ENCODE peak calls at places on chromosomes 7 and 10, in four cellular contexts. Q, S, N and E are unnamed samples.
A peak's percentile ranks its signal among the peaks of the same experiment; 100 is the strongest.

GRCh38 chr7:41029072-41029492 is 673.8 kb downstream of the INHBA start:
- DNase-seq in Q (peak; percentile 99), S (no peak), N (no peak), E (peak; percentile 98)

GRCh38 chr7:157006205-157006747 is 4.2 kb downstream of the MNX1 start:
- DNase-seq in Q (no peak), S (no peak), N (no peak), E (no peak)

GRCh38 chr7:155795951-155796350 is 16.3 kb downstream of the SHH start:
- DNase-seq in Q (no peak), S (peak; percentile 38), N (no peak), E (no peak)

GRCh38 chr10:90443342-90443741 is 414.5 kb downstream of the HTR7 start:
- DNase-seq in Q (no peak), S (no peak), N (no peak), E (no peak)

GRCh38 chr10:74047871-74048270 is 50.0 kb downstream of the VCL start:
- DNase-seq in Q (peak; percentile 56), S (no peak), N (no peak), E (no peak)

GRCh38 chr10:124125305-124126116 is 32.1 kb upstream of the CHST15 start:
- DNase-seq in Q (peak; percentile 81), S (no peak), N (no peak), E (no peak)

GRCh38 chr7:128410092-128410665 is 397 bp upstream of the IMPDH1 start:
- DNase-seq in Q (peak; percentile 87), S (peak; percentile 77), N (peak; percentile 68), E (peak; percentile 87)

GRCh38 chr10:93280121-93280698 is 201.9 kb downstream of the MYOF start:
- DNase-seq in Q (no peak), S (no peak), N (no peak), E (no peak)

GRCh38 chr7:91630581-91631370 is 249.7 kb downstream of the MTERF1 start:
- DNase-seq in Q (no peak), S (no peak), N (no peak), E (no peak)

GRCh38 chr7:94095359-94096009 is 91.3 kb upstream of the BET1 start:
- DNase-seq in Q (no peak), S (no peak), N (no peak), E (no peak)

GRCh38 chr7:113710310-113711106 is 208.3 kb downstream of the PPP1R3A start:
- DNase-seq in Q (peak; percentile 84), S (no peak), N (no peak), E (peak; percentile 86)

GRCh38 chr10:129771024-129771423 is 193.1 kb downstream of the EBF3 start:
- DNase-seq in Q (no peak), S (peak; percentile 36), N (peak; percentile 44), E (no peak)

GRCh38 chr10:815338-816104 is 116.0 kb downstream of the LARP4B start:
- DNase-seq in Q (no peak), S (no peak), N (no peak), E (no peak)
- TF ChIP-seq CTCF in Q (no peak), S (no peak), N (no peak), E (peak; percentile 18)

DNA sequence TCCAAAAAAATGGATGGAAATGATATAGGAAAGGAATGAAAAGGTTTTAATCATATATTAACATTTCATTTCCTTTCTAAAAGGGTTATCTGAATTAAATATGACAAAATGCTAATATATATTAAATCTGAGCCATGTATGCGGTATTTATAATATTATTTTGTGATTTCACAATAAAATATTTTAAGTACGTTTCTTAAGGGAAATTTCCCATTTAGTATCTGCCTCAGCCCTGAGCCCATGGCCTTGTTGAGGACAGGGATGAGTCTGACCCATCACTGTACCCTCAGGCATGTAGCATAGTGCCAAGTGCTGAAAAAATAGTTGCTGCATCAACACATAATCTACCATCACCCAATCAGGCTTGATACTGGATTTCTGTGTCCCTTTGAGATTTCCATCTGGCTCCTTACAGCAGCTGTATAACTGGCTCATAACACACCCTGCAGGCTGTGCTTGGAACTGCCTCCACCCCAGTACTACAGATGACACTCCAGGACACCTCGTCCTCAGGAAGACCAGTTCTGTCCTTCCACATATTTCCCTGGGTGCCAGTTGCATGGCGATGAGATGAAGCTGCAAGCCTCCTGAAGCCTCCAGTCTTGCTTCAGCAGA is 59.4 kb upstream of the ASAH2 start:
- DNase-seq in Q (no peak), S (no peak), N (no peak), E (no peak)
- TF ChIP-seq CTCF in Q (peak; percentile 26), S (peak; percentile 41), N (peak; percentile 38), E (peak; percentile 33)

GRCh38 chr10:67308912-67309311 is 383.1 kb downstream of the LRRTM3 start:
- DNase-seq in Q (no peak), S (no peak), N (no peak), E (no peak)

GRCh38 chr10:67302701-67303100 is 376.9 kb downstream of the LRRTM3 start:
- DNase-seq in Q (no peak), S (no peak), N (no peak), E (no peak)

GRCh38 chr10:67306588-67307205 is 380.9 kb downstream of the LRRTM3 start:
- DNase-seq in Q (peak; percentile 2), S (no peak), N (no peak), E (peak; percentile 16)
- TF ChIP-seq CTCF in Q (peak; percentile 3), S (peak; percentile 37), N (peak; percentile 52), E (peak; percentile 44)

DNA sequence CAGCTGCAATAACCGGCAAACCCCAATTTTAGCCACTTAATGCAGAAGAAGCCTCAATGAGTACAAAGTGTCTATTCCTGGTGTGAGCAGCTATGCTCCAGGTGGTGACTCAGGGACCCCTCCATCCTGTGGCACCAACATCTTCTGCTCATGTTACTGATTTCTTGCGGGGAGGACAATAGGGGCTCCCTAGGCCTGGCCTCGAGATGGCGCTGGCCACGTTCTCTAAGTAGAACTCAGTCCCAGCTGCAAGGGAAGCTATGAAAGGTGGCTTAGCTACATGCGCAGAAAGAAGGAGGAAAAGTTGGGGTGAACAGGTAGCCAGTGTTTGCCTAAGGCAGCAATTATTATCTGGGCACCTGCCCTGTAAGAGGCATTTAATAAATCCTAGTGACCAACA is 6.6 kb downstream of the GJD4 start:
- DNase-seq in Q (no peak), S (no peak), N (no peak), E (no peak)
- TF ChIP-seq CTCF in Q (no peak), S (no peak), N (no peak), E (no peak)

GRCh38 chr10:28823501-28824075 is 146.3 kb downstream of the BAMBI start:
- DNase-seq in Q (no peak), S (no peak), N (no peak), E (no peak)
- TF ChIP-seq CTCF in Q (no peak), S (no peak), N (no peak), E (no peak)

GRCh38 chr10:132939378-132939955 is 2.9 kb downstream of the CFAP46 start:
- DNase-seq in Q (no peak), S (peak; percentile 37), N (peak; percentile 41), E (no peak)

GRCh38 chr10:132939957-132940790 is 2.2 kb downstream of the CFAP46 start:
- DNase-seq in Q (peak; percentile 42), S (peak; percentile 70), N (peak; percentile 62), E (peak; percentile 28)

GRCh38 chr10:132937861-132938260 is 4.5 kb downstream of the CFAP46 start:
- DNase-seq in Q (no peak), S (peak; percentile 42), N (no peak), E (no peak)

GRCh38 chr10:132940791-132941465 is 1.4 kb downstream of the CFAP46 start:
- DNase-seq in Q (no peak), S (peak; percentile 39), N (peak; percentile 46), E (no peak)

DNA sequence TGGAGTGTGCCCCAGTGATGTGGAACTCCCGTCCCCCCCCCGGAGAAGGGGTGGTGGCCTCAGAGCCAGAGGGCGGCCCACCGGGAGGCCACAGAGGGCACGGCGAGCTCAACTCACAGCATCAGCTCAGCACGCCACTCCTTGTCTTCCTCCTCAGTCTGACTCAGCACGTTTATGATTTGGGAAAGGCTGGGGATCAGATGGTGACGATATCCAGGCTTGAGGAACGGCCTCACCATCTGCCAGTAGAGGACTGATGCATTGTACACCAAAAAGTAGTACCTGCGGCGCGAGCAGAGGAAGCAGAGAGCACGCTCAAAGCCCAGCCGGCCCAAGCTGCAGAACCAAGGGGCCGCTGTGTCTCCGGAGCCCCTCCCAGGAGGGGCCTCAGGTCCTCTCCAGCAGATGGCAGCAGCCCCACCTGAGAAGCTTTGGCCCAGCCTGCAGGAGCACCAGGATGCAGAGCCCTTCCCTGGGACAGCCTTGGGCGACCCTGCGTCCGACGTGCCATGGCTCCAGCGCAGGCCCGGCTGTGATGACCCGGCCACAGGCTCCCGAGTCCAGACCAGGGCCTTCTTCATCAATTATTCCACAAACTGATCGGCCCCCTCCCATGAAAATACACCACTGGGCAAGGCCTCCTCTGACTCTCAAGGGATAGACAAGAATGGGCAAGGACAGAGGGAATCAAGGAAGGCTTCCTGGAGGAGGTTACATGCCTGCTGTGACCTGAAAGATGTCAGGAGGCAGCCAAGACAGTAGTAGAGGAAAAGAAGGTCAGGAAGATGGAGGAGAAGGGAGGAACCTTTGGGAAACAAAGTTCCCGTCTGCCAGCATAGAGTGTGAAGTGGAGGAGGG is 3.7 kb downstream of the CFAP46 start:
- DNase-seq in Q (no peak), S (peak; percentile 39), N (peak; percentile 39), E (no peak)
- TF ChIP-seq CTCF in Q (peak; percentile 11), S (peak; percentile 9), N (no peak), E (peak; percentile 41)

DNA sequence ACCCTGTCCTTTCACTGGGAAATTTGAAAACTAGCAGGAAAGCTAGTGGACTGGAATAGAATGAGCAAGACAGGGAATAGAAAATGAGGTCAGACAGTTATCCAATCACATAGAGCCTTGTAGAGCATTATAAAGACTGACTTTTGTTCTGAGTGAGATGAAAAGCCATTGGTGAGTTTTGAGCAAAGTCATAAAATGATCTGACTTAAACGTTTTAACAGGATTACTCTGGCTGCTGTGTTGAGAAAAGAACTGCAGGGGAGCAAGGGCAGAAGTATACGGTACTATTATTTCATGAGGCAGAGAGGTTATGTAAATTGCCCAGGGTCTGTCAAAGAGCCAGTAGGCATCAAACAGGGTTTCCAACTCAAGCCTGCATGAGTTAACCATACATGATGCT is 393.4 kb downstream of the TFEC start:
- DNase-seq in Q (no peak), S (no peak), N (no peak), E (no peak)
- TF ChIP-seq CTCF in Q (no peak), S (no peak), N (no peak), E (no peak)

GRCh38 chr7:17532861-17533404 is 234.5 kb downstream of the AHR start:
- DNase-seq in Q (peak; percentile 98), S (no peak), N (no peak), E (peak; percentile 88)

GRCh38 chr7:17530249-17530648 is 231.8 kb downstream of the AHR start:
- DNase-seq in Q (peak; percentile 96), S (no peak), N (no peak), E (peak; percentile 95)

GRCh38 chr7:17534348-17534747 is 235.9 kb downstream of the AHR start:
- DNase-seq in Q (no peak), S (no peak), N (no peak), E (no peak)

GRCh38 chr7:17528636-17529035 is 230.2 kb downstream of the AHR start:
- DNase-seq in Q (peak; percentile 75), S (no peak), N (no peak), E (no peak)

GRCh38 chr7:17530741-17531417 is 232.4 kb downstream of the AHR start:
- DNase-seq in Q (peak; percentile 14), S (no peak), N (no peak), E (peak; percentile 51)
- TF ChIP-seq CTCF in Q (no peak), S (peak; percentile 38), N (peak; percentile 58), E (no peak)